ENCODE peak calls at places on chromosomes 6 and 20, in four cellular contexts. T, B, Z and F are unnamed samples.

GRCh38 chr6:5766260-5766659 is 240.5 kb downstream of the NRN1 start:
- DNase-seq in T (no peak), Z (no peak), B (no peak), F (no peak)

GRCh38 chr20:8646026-8646425 is 422.9 kb upstream of the PLCB4 start:
- DNase-seq in B (no peak), T (no peak), Z (no peak), F (no peak)

GRCh38 chr6:43570876-43571441 is 4.9 kb downstream of the XPO5 start:
- DNase-seq in T (no peak), B (no peak), Z (peak; percentile 48), F (no peak)

GRCh38 chr6:52931351-52931750 is 21.9 kb upstream of the GSTA3 start:
- DNase-seq in T (no peak), Z (no peak), B (no peak), F (no peak)

GRCh38 chr20:12130781-12131180 is 213.1 kb downstream of the BTBD3 start:
- DNase-seq in T (no peak), Z (no peak), B (no peak), F (no peak)

GRCh38 chr6:134004714-134005113 is 47.7 kb downstream of the SLC2A12 start:
- DNase-seq in T (no peak), B (no peak), Z (no peak), F (no peak)

GRCh38 chr6:168756009-168756634 is 315.1 kb downstream of the SMOC2 start:
- DNase-seq in B (no peak), T (no peak), Z (no peak), F (no peak)

GRCh38 chr6:25302677-25303128 is 23.5 kb downstream of the CARMIL1 start:
- DNase-seq in T (no peak), Z (no peak), B (no peak), F (no peak)

GRCh38 chr6:2550247-2550646 is 200.5 kb downstream of the MYLK4 start:
- DNase-seq in B (no peak), T (no peak), Z (no peak), F (no peak)

GRCh38 chr20:62792940-62793756 is 3.1 kb upstream of the MRGBP start:
- DNase-seq in Z (no peak), T (no peak), B (no peak), F (no peak)

GRCh38 chr20:10626896-10627295 is 46.9 kb downstream of the JAG1 start:
- DNase-seq in B (no peak), Z (no peak), T (no peak), F (no peak)
- TF ChIP-seq POLR2AphosphoS5 in B (no peak), Z (no peak), T (no peak), F (no peak)

GRCh38 chr20:50561379-50562078 is 51.3 kb downstream of the PTPN1 start:
- DNase-seq in Z (no peak), B (peak; percentile 95), T (no peak), F (peak; percentile 80)

GRCh38 chr20:50559149-50559548 is 49.0 kb downstream of the PTPN1 start:
- DNase-seq in B (no peak), Z (no peak), T (no peak), F (no peak)

GRCh38 chr20:50562262-50562701 is 52.1 kb downstream of the PTPN1 start:
- DNase-seq in Z (no peak), T (no peak), B (no peak), F (no peak)

GRCh38 chr20:50559856-50560623 is 49.9 kb downstream of the PTPN1 start:
- DNase-seq in B (no peak), T (no peak), Z (no peak), F (no peak)

DNA sequence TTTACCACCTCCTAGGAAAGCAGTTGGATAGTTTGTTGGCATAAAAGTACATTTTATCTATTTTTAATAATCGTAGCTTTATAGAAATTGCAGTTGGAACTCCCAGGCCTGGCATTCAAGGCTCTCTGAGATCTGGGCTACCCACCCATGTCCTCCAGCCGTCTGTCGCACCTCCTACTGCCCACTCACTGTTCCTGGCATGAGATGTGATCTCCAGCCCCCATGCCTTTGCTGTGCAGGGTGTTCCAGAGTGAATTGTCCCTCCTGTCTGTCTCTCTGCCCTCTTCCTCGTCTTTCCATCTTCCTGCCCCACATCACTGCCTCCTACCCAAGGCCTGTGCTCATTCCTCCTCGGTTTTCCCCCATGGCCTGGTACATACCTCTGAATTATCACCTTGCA is 50.7 kb downstream of the PTPN1 start:
- DNase-seq in T (no peak), B (no peak), Z (no peak), F (no peak)
- TF ChIP-seq TCF7L2 in T (no peak), B (no peak), Z (no peak), F (no peak)

DNA sequence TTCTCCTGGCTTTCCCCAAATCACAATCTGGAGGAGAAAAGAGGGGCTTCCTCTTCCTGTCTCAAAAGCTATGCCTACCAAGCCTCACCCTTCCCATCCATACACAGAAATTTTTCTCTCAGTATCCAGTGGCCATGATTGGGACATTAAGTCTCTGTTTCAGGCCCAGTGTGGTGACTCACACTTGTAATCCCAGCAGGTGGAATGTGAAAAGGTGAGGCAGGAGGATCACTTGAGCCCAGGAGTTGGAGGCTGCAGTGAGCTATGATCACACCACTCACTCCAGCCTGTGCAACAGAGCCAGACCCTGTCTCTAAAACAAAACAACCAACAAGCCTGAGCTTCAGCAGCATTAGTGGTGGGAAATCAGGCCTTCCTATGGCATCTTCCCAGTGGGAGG is 210.0 kb downstream of the OGFRL1 start:
- DNase-seq in Z (no peak), T (no peak), B (no peak), F (no peak)
- TF ChIP-seq POLR2AphosphoS5 in Z (no peak), T (no peak), B (no peak), F (no peak)

DNA sequence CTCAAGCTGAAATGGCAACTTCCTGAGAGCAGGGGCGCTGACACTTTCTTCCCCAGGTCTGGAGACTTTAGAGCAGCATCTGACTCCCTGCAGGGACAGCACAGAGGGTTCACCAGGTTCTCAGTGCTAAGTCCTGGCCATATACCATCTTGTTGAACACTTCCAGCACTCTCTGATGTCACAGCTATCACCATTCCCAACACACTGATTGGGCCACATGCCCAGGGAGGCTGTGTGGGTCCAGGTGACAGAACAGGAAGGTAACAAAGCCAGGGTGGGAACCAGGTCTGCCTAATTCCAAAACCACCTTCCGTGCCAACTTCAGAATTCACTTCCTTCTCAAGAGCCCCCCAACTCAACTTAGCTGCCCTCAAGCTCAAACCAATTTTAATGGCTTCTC is 4.3 kb downstream of the APCDD1L start:
- DNase-seq in B (no peak), T (no peak), Z (no peak), F (no peak)
- TF ChIP-seq TCF7L2 in B (no peak), T (no peak), Z (no peak), F (no peak)

GRCh38 chr6:37784585-37784967 is 35.0 kb upstream of the ZFAND3 start:
- DNase-seq in B (no peak), Z (no peak), T (no peak), F (no peak)

GRCh38 chr6:37785002-37785687 is 34.4 kb upstream of the ZFAND3 start:
- DNase-seq in T (no peak), Z (no peak), B (no peak), F (no peak)

GRCh38 chr6:37783831-37784584 is 35.5 kb upstream of the ZFAND3 start:
- DNase-seq in Z (no peak), T (no peak), B (no peak), F (no peak)

GRCh38 chr6:37781788-37782187 is 37.7 kb upstream of the ZFAND3 start:
- DNase-seq in Z (no peak), B (no peak), T (no peak), F (no peak)

DNA sequence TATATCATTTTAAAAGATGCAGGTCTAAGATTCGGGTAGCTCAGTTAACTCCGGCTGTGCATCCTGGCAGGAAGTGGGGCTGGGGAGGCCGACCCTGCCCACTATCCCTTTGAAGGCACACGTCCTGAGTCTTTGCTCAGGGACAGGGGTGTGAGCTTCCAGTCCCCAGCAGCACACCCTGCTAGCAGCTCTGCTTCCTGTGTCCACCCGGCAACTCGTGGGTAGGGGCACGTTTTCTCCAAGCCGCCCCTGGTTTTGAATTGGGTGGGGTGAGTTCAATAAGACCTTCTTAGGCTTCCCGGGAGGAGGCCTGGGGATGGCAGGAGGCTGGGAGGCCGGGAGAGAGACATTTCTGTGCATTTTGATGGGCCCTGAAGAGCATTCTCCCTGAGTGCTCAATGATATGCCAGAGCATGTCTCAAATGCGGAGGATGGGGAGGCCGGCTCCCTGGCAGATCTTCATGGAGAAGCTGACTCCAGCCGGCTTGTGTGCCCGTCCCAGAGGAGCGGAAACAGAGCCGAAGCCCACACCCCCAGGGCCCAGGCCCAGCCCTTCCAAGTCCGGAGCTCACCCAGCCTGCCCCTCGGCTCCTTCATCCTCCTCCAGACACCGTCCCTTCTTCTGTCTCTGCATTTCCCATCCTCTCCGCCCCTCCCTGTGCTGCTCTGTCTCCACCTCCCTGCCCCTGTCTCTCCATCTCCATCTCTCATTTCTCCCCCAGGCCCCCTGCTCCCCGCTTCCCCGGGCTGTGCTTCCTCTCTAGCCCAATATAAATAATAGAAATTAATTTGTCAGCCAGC is 36.3 kb upstream of the ZFAND3 start:
- DNase-seq in B (no peak), Z (no peak), T (no peak), F (no peak)
- TF ChIP-seq POLR2AphosphoS5 in B (no peak), Z (no peak), T (no peak), F (no peak)

GRCh38 chr20:44691424-44692423 is 23.4 kb upstream of the CCN5 start:
- DNase-seq in Z (no peak), B (no peak), T (no peak), F (no peak)

GRCh38 chr20:44689809-44690208 is 25.4 kb upstream of the CCN5 start:
- DNase-seq in Z (no peak), B (no peak), T (no peak), F (no peak)

GRCh38 chr20:44692932-44693476 is 22.2 kb upstream of the CCN5 start:
- DNase-seq in Z (no peak), B (peak; percentile 71), T (peak; percentile 97), F (peak; percentile 97)

GRCh38 chr20:44693625-44694024 is 21.5 kb upstream of the CCN5 start:
- DNase-seq in T (no peak), Z (no peak), B (no peak), F (no peak)

GRCh38 chr20:44690781-44691423 is 24.3 kb upstream of the CCN5 start:
- DNase-seq in B (no peak), Z (no peak), T (no peak), F (no peak)
- TF ChIP-seq TCF7L2 in B (no peak), Z (no peak), T (no peak), F (no peak)

GRCh38 chr20:58212636-58213035 is 15.8 kb downstream of the ANKRD60 start:
- DNase-seq in T (no peak), B (no peak), Z (no peak), F (no peak)

GRCh38 chr20:58214310-58214709 is 14.1 kb downstream of the ANKRD60 start:
- DNase-seq in Z (no peak), B (no peak), T (no peak), F (no peak)

GRCh38 chr20:58215116-58215515 is 13.3 kb downstream of the ANKRD60 start:
- DNase-seq in B (no peak), Z (no peak), T (no peak), F (no peak)

GRCh38 chr20:58213716-58214115 is 14.7 kb downstream of the ANKRD60 start:
- DNase-seq in B (no peak), T (no peak), Z (no peak), F (no peak)

DNA sequence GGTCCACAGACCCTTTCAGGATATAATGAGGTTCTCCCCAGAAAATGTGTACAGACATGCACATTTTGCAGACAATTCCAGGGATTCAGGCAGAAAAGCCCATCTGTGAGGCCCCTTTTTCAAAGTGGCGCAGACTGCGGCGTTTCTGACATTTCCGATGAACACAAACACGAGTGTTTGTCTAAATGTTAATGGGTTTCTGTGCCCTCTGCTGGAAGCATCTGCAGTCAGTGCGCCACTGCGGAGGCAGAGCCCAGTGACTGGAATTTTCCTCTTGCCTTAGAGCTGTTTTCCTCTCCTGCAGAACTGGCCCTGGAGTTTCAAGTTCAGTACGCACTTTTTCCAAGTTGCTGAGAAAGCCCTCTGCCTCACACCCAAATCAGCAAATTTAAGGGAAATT is 15.3 kb downstream of the ANKRD60 start:
- DNase-seq in B (no peak), T (no peak), Z (no peak), F (no peak)
- TF ChIP-seq POLR2AphosphoS5 in B (no peak), T (no peak), Z (no peak), F (no peak)